ENCODE peak calls at places on chromosomes 11 and 22, in five cellular contexts. F, L, C, S and K are unnamed samples.

GRCh38 chr11:33207408-33207985 is 46.2 kb upstream of the CSTF3 start:
- DNase-seq in F (peak; percentile 83), L (no peak), C (no peak), S (no peak), K (no peak)

GRCh38 chr22:22687638-22688500 is 43.5 kb downstream of the GGTLC2 start:
- DNase-seq in C (no peak), L (no peak), S (peak; percentile 26), F (peak; percentile 76), K (peak; percentile 3)

GRCh38 chr11:120867988-120868387 is 155.9 kb upstream of the TBCEL start:
- DNase-seq in F (no peak), C (no peak), L (no peak), S (no peak), K (no peak)

GRCh38 chr11:2775626-2776350 is 76.0 kb upstream of the KCNQ1OT1 start:
- DNase-seq in F (no peak), S (no peak), L (peak; percentile 12), C (no peak), K (no peak)

GRCh38 chr11:131609921-131610320 is 239.5 kb downstream of the NTM start:
- DNase-seq in C (no peak), S (no peak), F (no peak), L (no peak), K (no peak)

GRCh38 chr11:22521226-22521625 is 104.4 kb downstream of the FANCF start:
- DNase-seq in S (no peak), L (no peak), F (peak; percentile 68), C (no peak), K (no peak)

GRCh38 chr22:34943830-34944229 is 122.1 kb upstream of the ISX start:
- DNase-seq in L (no peak), C (no peak), F (no peak), S (no peak), K (no peak)

GRCh38 chr11:128310676-128311445 is 276.5 kb downstream of the ETS1 start:
- DNase-seq in S (no peak), C (no peak), L (no peak), F (no peak), K (no peak)

GRCh38 chr11:83166193-83166866 is 9.4 kb downstream of the PCF11 start:
- DNase-seq in F (no peak), C (no peak), S (no peak), L (no peak), K (no peak)

GRCh38 chr11:12404461-12404860 is 27.1 kb downstream of the PARVA start:
- DNase-seq in S (no peak), F (no peak), L (no peak), C (no peak), K (no peak)

GRCh38 chr11:88169481-88169880 is 5.8 kb downstream of the RAB38 start:
- DNase-seq in S (no peak), L (no peak), F (no peak), C (no peak), K (peak; percentile 42)

GRCh38 chr22:36221799-36222751 is 17.3 kb downstream of the APOL2 start:
- DNase-seq in S (peak; percentile 49), L (peak; percentile 52), C (no peak), F (peak; percentile 53), K (no peak)

GRCh38 chr11:61482513-61482912 is 26.0 kb upstream of the LRRC10B start:
- DNase-seq in S (peak; percentile 46), F (no peak), L (peak; percentile 27), C (peak; percentile 26), K (no peak)

GRCh38 chr11:15958939-15959338 is 397.4 kb downstream of the SOX6 start:
- DNase-seq in S (no peak), L (no peak), C (no peak), F (no peak), K (no peak)

GRCh38 chr22:35601743-35602633 is 15.1 kb downstream of the MB start:
- DNase-seq in S (no peak), L (no peak), F (peak; percentile 54), C (no peak), K (peak; percentile 55)

GRCh38 chr22:42621505-42622002 is 6.9 kb upstream of the POLDIP3 start:
- DNase-seq in C (peak; percentile 54), S (peak; percentile 64), L (peak; percentile 65), F (peak; percentile 65), K (no peak)

GRCh38 chr11:62105611-62106245 is 18.1 kb upstream of the INCENP start:
- DNase-seq in L (no peak), C (no peak), F (peak; percentile 72), S (no peak), K (no peak)

GRCh38 chr11:6472934-6473333 is 807 bp downstream of the TRIM3 start:
- DNase-seq in C (no peak), S (no peak), F (no peak), L (no peak), K (no peak)

GRCh38 chr11:61827573-61828378 is at the start of gene FADS2:
- DNase-seq in C (no peak), S (peak; percentile 77), F (peak; percentile 97), L (peak; percentile 48), K (peak; percentile 46)